ENCODE peak calls at places on chromosomes 3 and 15, in five cellular contexts. U, J, M, A and I are unnamed samples.

GRCh38 chr3:171939578-171939977 is 96.4 kb downstream of the TMEM212 start:
- DNase-seq in U (no peak), J (no peak), M (no peak), A (no peak), I (no peak)

GRCh38 chr3:156474560-156475389 is 80.1 kb downstream of the SSR3 start:
- DNase-seq in U (no peak), J (no peak), M (no peak), A (no peak), I (no peak)

GRCh38 chr3:6994081-6994668 is 133.3 kb downstream of the GRM7 start:
- DNase-seq in U (no peak), J (no peak), M (no peak), A (no peak), I (no peak)

GRCh38 chr15:91468861-91469260 is 368.8 kb downstream of the SV2B start:
- DNase-seq in U (no peak), J (no peak), M (no peak), A (no peak), I (no peak)

GRCh38 chr3:138434875-138435772 is 708 bp downstream of the ESYT3 start:
- DNase-seq in U (no peak), J (no peak), M (no peak), A (no peak), I (peak; percentile 85)

GRCh38 chr3:141181819-141182218 is 49.8 kb upstream of the PXYLP1 start:
- DNase-seq in U (no peak), J (no peak), M (no peak), A (no peak), I (no peak)

GRCh38 chr15:28873006-28873405 is 12.8 kb upstream of the APBA2 start:
- DNase-seq in U (no peak), J (no peak), M (no peak), A (no peak), I (no peak)

GRCh38 chr3:46127503-46127902 is 80.6 kb downstream of the CCR1 start:
- DNase-seq in U (no peak), J (peak; percentile 3), M (no peak), A (peak; percentile 28), I (no peak)

GRCh38 chr15:38660726-38661125 is 96.1 kb upstream of the RASGRP1 start:
- DNase-seq in U (no peak), J (no peak), M (no peak), A (no peak), I (no peak)

GRCh38 chr3:31402118-31402517 is 130.6 kb upstream of the STT3B start:
- DNase-seq in U (no peak), J (no peak), M (no peak), A (no peak), I (no peak)

GRCh38 chr15:78209646-78210348 is 24.6 kb downstream of the ACSBG1 start:
- DNase-seq in U (peak; percentile 92), J (no peak), M (no peak), A (no peak), I (no peak)

GRCh38 chr3:188071636-188072035 is 82.3 kb upstream of the LPP start:
- DNase-seq in U (no peak), J (no peak), M (no peak), A (no peak), I (no peak)

GRCh38 chr3:49456417-49456816 is 13.7 kb upstream of the DAG1 start:
- DNase-seq in U (no peak), J (no peak), M (no peak), A (no peak), I (no peak)

GRCh38 chr15:81523867-81524266 is 149.9 kb upstream of the TMC3 start:
- DNase-seq in U (no peak), J (no peak), M (no peak), A (no peak), I (no peak)

GRCh38 chr3:30646961-30647752 is 40.8 kb downstream of the TGFBR2 start:
- DNase-seq in U (no peak), J (no peak), M (no peak), A (no peak), I (no peak)

GRCh38 chr15:66655511-66655910 is 46.5 kb upstream of the SMAD6 start:
- DNase-seq in U (no peak), J (no peak), M (no peak), A (no peak), I (no peak)

GRCh38 chr3:48303021-48303420 is 30.4 kb downstream of the SPINK8 start:
- DNase-seq in U (no peak), J (no peak), M (no peak), A (no peak), I (no peak)

GRCh38 chr3:32366638-32367368 is 24.9 kb upstream of the CMTM7 start:
- DNase-seq in U (no peak), J (no peak), M (no peak), A (no peak), I (no peak)

GRCh38 chr3:32089476-32089875 is 16.9 kb upstream of the GPD1L start:
- DNase-seq in U (no peak), J (no peak), M (no peak), A (no peak), I (no peak)

GRCh38 chr3:73351423-73352071 is 273.2 kb downstream of the PDZRN3 start:
- DNase-seq in U (no peak), J (no peak), M (no peak), A (no peak), I (no peak)

GRCh38 chr3:70980646-70981031 is 602.9 kb downstream of the FOXP1 start:
- DNase-seq in U (no peak), J (no peak), M (no peak), A (no peak), I (no peak)

GRCh38 chr3:32820430-32820829 is 2.6 kb downstream of the TRIM71 start:
- DNase-seq in U (no peak), J (no peak), M (no peak), A (no peak), I (no peak)

GRCh38 chr15:73927003-73927475 is 777 bp downstream of the LOXL1 start:
- DNase-seq in U (peak; percentile 83), J (no peak), M (no peak), A (no peak), I (peak; percentile 72)

GRCh38 chr3:52839892-52840545 is 5.2 kb upstream of the MUSTN1 start:
- DNase-seq in U (no peak), J (no peak), M (no peak), A (no peak), I (no peak)

GRCh38 chr15:71752604-71753289 is 57.6 kb upstream of the NR2E3 start:
- DNase-seq in U (no peak), J (peak; percentile 44), M (no peak), A (peak; percentile 52), I (peak; percentile 55)

GRCh38 chr3:3907023-3907422 is 107.8 kb downstream of the LRRN1 start:
- DNase-seq in U (no peak), J (no peak), M (no peak), A (no peak), I (no peak)

GRCh38 chr3:132659000-132659369 is 624 bp downstream of the ACAD11 start:
- DNase-seq in U (no peak), J (no peak), M (no peak), A (no peak), I (no peak)

GRCh38 chr15:85607842-85608241 is 186.9 kb downstream of the KLHL25 start:
- DNase-seq in U (no peak), J (no peak), M (no peak), A (no peak), I (no peak)

GRCh38 chr3:156216852-156217251 is 96.5 kb downstream of the KCNAB1 start:
- DNase-seq in U (no peak), J (peak; percentile 75), M (no peak), A (no peak), I (no peak)

GRCh38 chr3:53729130-53729529 is 117.1 kb downstream of the CHDH start:
- DNase-seq in U (no peak), J (no peak), M (no peak), A (no peak), I (no peak)

GRCh38 chr3:160840590-160840989 is 84.6 kb downstream of the PPM1L start:
- DNase-seq in U (no peak), J (no peak), M (no peak), A (no peak), I (no peak)

GRCh38 chr15:69939513-69940440 is 157.9 kb downstream of the TLE3 start:
- DNase-seq in U (no peak), J (no peak), M (no peak), A (no peak), I (no peak)

GRCh38 chr15:52031542-52031941 is 12.5 kb downstream of the MAPK6 start:
- DNase-seq in U (no peak), J (no peak), M (no peak), A (no peak), I (no peak)

GRCh38 chr3:52299815-52300611 is 12.4 kb downstream of the GLYCTK start:
- DNase-seq in U (no peak), J (peak; percentile 65), M (no peak), A (peak; percentile 69), I (peak; percentile 73)

GRCh38 chr15:36356511-36356910 is 222.9 kb upstream of the CDIN1 start:
- DNase-seq in U (no peak), J (no peak), M (no peak), A (no peak), I (no peak)

GRCh38 chr3:10901293-10902010 is 85.4 kb downstream of the SLC6A11 start:
- DNase-seq in U (no peak), J (no peak), M (no peak), A (no peak), I (no peak)

DNA sequence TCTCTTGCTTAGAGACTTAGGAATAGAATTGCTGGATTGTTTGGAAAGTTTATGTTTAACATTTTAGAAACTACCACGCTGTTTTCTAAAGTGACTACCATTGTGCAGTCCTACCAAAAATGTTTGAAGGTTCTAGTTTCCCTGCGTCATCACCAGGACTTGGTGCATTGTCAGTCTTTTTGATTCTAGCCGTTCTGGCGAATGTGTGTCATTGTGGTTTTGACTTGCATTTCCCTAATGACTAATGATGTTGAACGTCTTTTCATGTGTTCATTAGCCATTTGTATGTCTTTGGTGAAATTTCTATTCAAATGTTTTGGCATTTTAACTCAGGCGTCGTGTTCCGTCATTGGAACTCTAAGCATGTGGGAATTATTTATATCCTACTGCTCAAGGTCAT is 58.0 kb downstream of the CHD2 start:
- DNase-seq in U (no peak), J (no peak), M (no peak), A (no peak), I (no peak)
- TF ChIP-seq POLR2A in U (no peak), J (no peak), M (no peak), A (no peak), I (no peak)

GRCh38 chr3:183285828-183286457 is 32.9 kb downstream of the B3GNT5 start:
- DNase-seq in U (peak; percentile 93), J (peak; percentile 15), M (peak; percentile 34), A (peak; percentile 86), I (no peak)
- TF ChIP-seq POLR2A in U (no peak), J (no peak), M (no peak), A (no peak), I (no peak)

GRCh38 chr15:101189341-101189679 is 62.5 kb downstream of the CHSY1 start:
- DNase-seq in U (no peak), J (no peak), M (no peak), A (no peak), I (no peak)
- TF ChIP-seq POLR2A in U (no peak), J (no peak), M (no peak), A (no peak), I (no peak)

GRCh38 chr3:40308725-40309438 is 625 bp upstream of the EIF1B start:
- DNase-seq in U (no peak), J (no peak), M (no peak), A (no peak), I (no peak)
- TF ChIP-seq POLR2A in U (no peak), J (no peak), M (no peak), A (peak; percentile 26), I (no peak)

GRCh38 chr3:107522510-107523360 is at the start of gene BBX:
- DNase-seq in U (peak; percentile 96), J (peak; percentile 88), M (peak; percentile 59), A (peak; percentile 42), I (peak; percentile 94)
- TF ChIP-seq POLR2A in U (peak; percentile 71), J (peak; percentile 74), M (peak; percentile 90), A (peak; percentile 59), I (no peak)